ENCODE peak calls at places on chromosomes 2 and 18, in four cellular contexts. One of them, this sample, is unnamed.

GRCh38 chr2:40243581-40243980 is 208.3 kb downstream of the SLC8A1 start:
- DNase-seq in NCI-H446: no peak
- DNase-seq in naive thymus-derived CD8-positive, alpha-beta T cell: no peak
- DNase-seq in upper lobe of left lung: no peak
- DNase-seq in this sample: no peak

GRCh38 chr2:214543386-214543955 is 132.6 kb downstream of the VWC2L start:
- DNase-seq in NCI-H446: no peak
- DNase-seq in naive thymus-derived CD8-positive, alpha-beta T cell: no peak
- DNase-seq in upper lobe of left lung: no peak
- DNase-seq in this sample: no peak

GRCh38 chr2:120470041-120470716 is 124.2 kb downstream of the INHBB start:
- DNase-seq in NCI-H446: no peak
- DNase-seq in naive thymus-derived CD8-positive, alpha-beta T cell: no peak
- DNase-seq in upper lobe of left lung: peak
- DNase-seq in this sample: no peak

GRCh38 chr2:158042245-158042644 is 59.4 kb upstream of the UPP2 start:
- DNase-seq in NCI-H446: no peak
- DNase-seq in naive thymus-derived CD8-positive, alpha-beta T cell: no peak
- DNase-seq in upper lobe of left lung: no peak
- DNase-seq in this sample: no peak

GRCh38 chr2:3523551-3524041 is 4.3 kb upstream of the ADI1 start:
- DNase-seq in NCI-H446: no peak
- DNase-seq in naive thymus-derived CD8-positive, alpha-beta T cell: no peak
- DNase-seq in upper lobe of left lung: no peak
- DNase-seq in this sample: no peak

GRCh38 chr2:182324665-182325064 is 102.2 kb downstream of the PDE1A start:
- DNase-seq in NCI-H446: no peak
- DNase-seq in naive thymus-derived CD8-positive, alpha-beta T cell: no peak
- DNase-seq in upper lobe of left lung: no peak
- DNase-seq in this sample: no peak

GRCh38 chr2:176805345-176805744 is 407.2 kb upstream of the HNRNPA3 start:
- DNase-seq in NCI-H446: no peak
- DNase-seq in naive thymus-derived CD8-positive, alpha-beta T cell: no peak
- DNase-seq in upper lobe of left lung: no peak
- DNase-seq in this sample: no peak

GRCh38 chr18:38663270-38663669 is 1097.7 kb upstream of the CELF4 start:
- DNase-seq in NCI-H446: no peak
- DNase-seq in naive thymus-derived CD8-positive, alpha-beta T cell: no peak
- DNase-seq in upper lobe of left lung: no peak
- DNase-seq in this sample: no peak

GRCh38 chr2:126661001-126661400 is 5.0 kb downstream of the GYPC start:
- DNase-seq in NCI-H446: no peak
- DNase-seq in naive thymus-derived CD8-positive, alpha-beta T cell: no peak
- DNase-seq in upper lobe of left lung: no peak
- DNase-seq in this sample: no peak

GRCh38 chr18:80200171-80200931 is 47.0 kb downstream of the PARD6G start:
- DNase-seq in NCI-H446: no peak
- DNase-seq in naive thymus-derived CD8-positive, alpha-beta T cell: no peak
- DNase-seq in upper lobe of left lung: no peak
- DNase-seq in this sample: peak

GRCh38 chr2:202122975-202123765 is 50.1 kb downstream of the KIAA2012 start:
- DNase-seq in NCI-H446: no peak
- DNase-seq in naive thymus-derived CD8-positive, alpha-beta T cell: no peak
- DNase-seq in upper lobe of left lung: no peak
- DNase-seq in this sample: peak

GRCh38 chr2:127508621-127509034 is 17.7 kb downstream of the IWS1 start:
- DNase-seq in NCI-H446: peak
- DNase-seq in naive thymus-derived CD8-positive, alpha-beta T cell: no peak
- DNase-seq in upper lobe of left lung: no peak
- DNase-seq in this sample: peak

GRCh38 chr2:229620759-229621158 is 93.6 kb downstream of the DNER start:
- DNase-seq in NCI-H446: no peak
- DNase-seq in naive thymus-derived CD8-positive, alpha-beta T cell: no peak
- DNase-seq in upper lobe of left lung: no peak
- DNase-seq in this sample: no peak

GRCh38 chr2:210561482-210561881 is 5.1 kb downstream of the CPS1 start:
- DNase-seq in NCI-H446: no peak
- DNase-seq in naive thymus-derived CD8-positive, alpha-beta T cell: no peak
- DNase-seq in upper lobe of left lung: no peak
- DNase-seq in this sample: no peak